ENCODE peak calls at places on chromosome 11, in six cellular contexts. C is HCT116, T is H1, Z is GM12878, A is HepG2, B is K562. I is an unnamed sample.

GRCh38 chr11:95764267-95764898 is 25.2 kb downstream of the FAM76B start:
- DNase-seq in T (no peak), Z (no peak), B (peak), A (peak), C (peak), I (peak)

GRCh38 chr11:2675540-2675939 is 24.3 kb downstream of the KCNQ1OT1 start:
- DNase-seq in C (no peak), A (no peak), B (no peak), Z (no peak), T (no peak), I (no peak)

GRCh38 chr11:19683141-19683805 is 29.4 kb upstream of the NAV2 start:
- DNase-seq in A (no peak), T (no peak), B (no peak), C (no peak), Z (no peak), I (no peak)

GRCh38 chr11:120778692-120779490 is 245.0 kb upstream of the TBCEL start:
- DNase-seq in C (no peak), A (no peak), T (no peak), B (no peak), Z (no peak), I (no peak)

GRCh38 chr11:128607819-128608218 is 20.5 kb upstream of the ETS1 start:
- DNase-seq in Z (no peak), T (no peak), A (no peak), C (no peak), B (no peak), I (no peak)

GRCh38 chr11:14803846-14804245 is 88.2 kb downstream of the CYP2R1 start:
- DNase-seq in B (no peak), A (no peak), T (no peak), Z (no peak), C (no peak), I (no peak)

GRCh38 chr11:117627259-117627658 is 169.8 kb downstream of the DSCAML1 start:
- DNase-seq in A (no peak), C (no peak), Z (no peak), B (no peak), T (no peak), I (no peak)

GRCh38 chr11:12204506-12204905 is 94.1 kb downstream of the MICAL2 start:
- DNase-seq in B (no peak), C (no peak), T (no peak), A (no peak), Z (no peak), I (no peak)

GRCh38 chr11:62732830-62733229 is 4.5 kb downstream of the TTC9C start:
- DNase-seq in A (peak), Z (no peak), C (no peak), B (no peak), T (no peak), I (no peak)

GRCh38 chr11:57290288-57290687 is 34.5 kb downstream of the TNKS1BP1 start:
- DNase-seq in T (no peak), A (no peak), C (no peak), Z (no peak), B (no peak), I (no peak)

GRCh38 chr11:62842171-62842717 is 2.9 kb upstream of the WDR74 start:
- DNase-seq in B (no peak), C (no peak), T (peak), Z (no peak), A (no peak), I (no peak)

GRCh38 chr11:126190792-126191191 is 20.7 kb downstream of the RPUSD4 start:
- DNase-seq in B (no peak), A (no peak), Z (no peak), C (no peak), T (no peak), I (no peak)

GRCh38 chr11:28679795-28680194 is 571.6 kb downstream of the METTL15 start:
- DNase-seq in C (no peak), Z (no peak), B (no peak), A (no peak), T (no peak), I (no peak)

GRCh38 chr11:11426226-11426915 is 73.3 kb upstream of the CSNK2A3 start:
- DNase-seq in Z (no peak), T (no peak), C (no peak), B (no peak), A (no peak), I (no peak)

GRCh38 chr11:44766112-44766971 is 39.6 kb downstream of the TSPAN18 start:
- DNase-seq in T (peak), C (no peak), A (no peak), Z (no peak), B (peak), I (no peak)

GRCh38 chr11:57095417-57095816 is 86.3 kb upstream of the LRRC55 start:
- DNase-seq in Z (no peak), A (no peak), C (no peak), B (no peak), T (no peak), I (no peak)

GRCh38 chr11:67506426-67507032 is 1.4 kb upstream of the PITPNM1 start:
- DNase-seq in C (no peak), B (no peak), Z (no peak), T (no peak), A (no peak), I (no peak)

GRCh38 chr11:128915148-128915519 is 24.0 kb downstream of the KCNJ5 start:
- DNase-seq in Z (no peak), C (no peak), B (no peak), A (no peak), T (no peak), I (no peak)

GRCh38 chr11:124481365-124482323 is 36.1 kb upstream of the OR8B8 start:
- DNase-seq in T (peak), C (no peak), Z (no peak), A (peak), B (peak), I (peak)

GRCh38 chr11:27705873-27706820 is 5.9 kb upstream of the BDNF start:
- DNase-seq in Z (no peak), A (peak), T (no peak), C (no peak), B (peak), I (no peak)

GRCh38 chr11:61891331-61892084 is at the start of gene FADS3:
- DNase-seq in Z (no peak), C (peak), A (peak), T (peak), B (peak), I (peak)

GRCh38 chr11:68128682-68129327 is 7.6 kb upstream of the CHKA start:
- DNase-seq in A (peak), Z (no peak), T (no peak), C (no peak), B (peak), I (peak)

GRCh38 chr11:8361664-8362210 is 98.1 kb upstream of the LMO1 start:
- DNase-seq in B (no peak), C (no peak), T (no peak), Z (no peak), A (no peak), I (no peak)

GRCh38 chr11:65127473-65128181 is 5.5 kb downstream of the MRPL49 start:
- DNase-seq in B (no peak), Z (no peak), T (no peak), A (no peak), C (no peak), I (no peak)

GRCh38 chr11:26247340-26247739 is 84.6 kb upstream of the ANO3 start:
- DNase-seq in A (no peak), Z (no peak), B (no peak), C (no peak), T (no peak), I (no peak)

GRCh38 chr11:116207781-116208180 is 565.0 kb downstream of the BUD13 start:
- DNase-seq in C (no peak), T (no peak), Z (no peak), B (no peak), A (no peak), I (no peak)

GRCh38 chr11:69233761-69234136 is 60.2 kb upstream of the MYEOV start:
- DNase-seq in T (no peak), B (no peak), Z (no peak), C (no peak), A (no peak), I (no peak)

GRCh38 chr11:79200398-79201070 is 240.3 kb downstream of the TENM4 start:
- DNase-seq in C (no peak), Z (no peak), B (no peak), A (no peak), T (no peak), I (no peak)
- TF ChIP-seq ZNF274 in C (no peak), Z (no peak), B (no peak), A (no peak), T (no peak), I (no peak)

DNA sequence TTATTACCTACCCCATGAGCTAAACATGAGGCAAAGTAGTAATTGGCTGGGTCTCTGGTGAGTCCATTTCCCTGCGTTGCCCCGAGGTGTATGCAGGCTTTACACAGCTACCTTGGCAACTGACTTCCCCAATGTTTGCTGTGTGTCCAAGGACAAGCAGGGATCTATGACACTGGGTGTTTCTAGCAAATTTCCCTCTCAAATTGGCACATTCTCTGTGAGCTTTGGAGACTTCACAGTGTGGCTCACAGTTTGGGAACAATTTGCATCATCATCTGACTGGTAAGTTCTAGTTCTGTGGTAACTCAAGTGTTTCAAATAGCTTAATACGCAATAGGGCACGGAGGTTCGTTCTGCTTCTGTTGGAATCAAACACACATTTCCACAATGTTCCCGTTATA is 12.5 kb downstream of the NNMT start:
- DNase-seq in A (no peak), B (no peak), C (no peak), Z (no peak), T (no peak), I (no peak)
- TF ChIP-seq ZNF274 in A (no peak), B (no peak), C (no peak), Z (no peak), T (no peak), I (no peak)

DNA sequence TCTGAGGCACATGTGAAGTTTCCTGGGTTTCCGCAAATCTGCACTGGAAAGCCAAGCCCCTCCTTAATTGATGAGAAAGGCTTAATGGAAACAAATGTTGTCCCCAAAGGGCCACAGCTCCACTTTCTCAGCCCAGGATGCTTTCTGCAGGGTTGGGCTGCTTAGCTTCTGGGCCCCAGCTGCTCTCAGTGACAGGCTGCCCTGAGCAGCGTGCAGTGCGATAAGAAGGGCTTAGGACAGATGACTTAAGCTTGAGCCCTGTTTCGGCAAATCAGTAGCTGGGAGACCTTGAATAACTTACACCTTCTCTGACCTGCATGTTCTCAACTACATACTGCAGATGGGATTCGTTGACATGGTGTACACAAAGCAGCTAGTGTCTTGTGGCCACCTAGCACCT is 11.4 kb downstream of the STX3 start:
- DNase-seq in C (no peak), T (no peak), A (no peak), Z (no peak), B (peak), I (no peak)
- TF ChIP-seq ZNF274 in C (no peak), T (no peak), A (no peak), Z (no peak), B (no peak), I (no peak)

DNA sequence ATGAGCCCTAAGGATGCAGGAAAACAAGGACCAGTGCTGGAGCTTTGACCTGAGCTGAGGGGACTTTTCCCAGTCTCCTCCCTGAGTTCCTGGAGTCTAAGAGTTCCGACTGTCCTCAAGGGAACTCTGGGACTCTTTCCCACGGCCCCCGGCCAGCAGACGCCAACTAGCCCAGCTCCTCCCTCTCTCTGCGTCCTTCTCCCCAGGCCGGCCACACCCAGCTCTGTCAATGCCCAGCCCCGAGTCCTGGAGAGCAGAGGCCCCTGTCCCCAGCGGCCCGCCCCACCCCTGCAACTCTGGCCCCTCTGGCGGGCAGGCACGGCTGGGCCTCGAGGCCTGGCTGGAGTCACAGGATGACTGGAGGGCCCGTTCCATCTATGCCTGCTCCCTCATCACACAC is 29.8 kb downstream of the NECTIN1 start:
- DNase-seq in B (no peak), C (no peak), A (peak), Z (no peak), T (no peak), I (no peak)
- TF ChIP-seq ZNF274 in B (no peak), C (no peak), A (no peak), Z (no peak), T (no peak), I (no peak)

I was measured in NT2/D1.